ENCODE peak calls at places on chromosome 10, in five cellular contexts. I is astrocyte, D is HCT116, V is HepG2, U is neural progenitor cell. H is an unnamed sample.

GRCh38 chr10:79286318-79286951 is 60.8 kb upstream of the PPIF start:
- DNase-seq in I (no peak), D (no peak), V (no peak), U (no peak), H (no peak)

GRCh38 chr10:3407208-3407607 is 234.6 kb upstream of the PITRM1 start:
- DNase-seq in I (peak), D (no peak), V (no peak), U (no peak), H (no peak)

GRCh38 chr10:14681305-14681704 is 93.4 kb downstream of the FAM107B start:
- DNase-seq in I (no peak), D (no peak), V (peak), U (no peak), H (no peak)

GRCh38 chr10:72344932-72345331 is 9.8 kb downstream of the DNAJB12 start:
- DNase-seq in I (no peak), D (no peak), V (no peak), U (no peak), H (no peak)

GRCh38 chr10:100183482-100183881 is 2.3 kb downstream of the ERLIN1 start:
- DNase-seq in I (no peak), D (no peak), V (peak), U (no peak), H (no peak)

GRCh38 chr10:96830511-96831199 is 1.4 kb upstream of the LCOR start:
- DNase-seq in I (peak), D (peak), V (peak), U (peak), H (peak)

GRCh38 chr10:14571866-14572507 is 202.7 kb downstream of the FAM107B start:
- DNase-seq in I (peak), D (no peak), V (peak), U (no peak), H (peak)

GRCh38 chr10:6461961-6462360 is 118.1 kb downstream of the PRKCQ start:
- DNase-seq in I (peak), D (no peak), V (no peak), U (no peak), H (no peak)

GRCh38 chr10:133379801-133380666 is 972 bp downstream of the PAOX start:
- DNase-seq in I (no peak), D (no peak), V (no peak), U (no peak), H (no peak)

GRCh38 chr10:100894589-100895294 is 18.0 kb upstream of the SLF2 start:
- DNase-seq in I (no peak), D (no peak), V (no peak), U (no peak), H (no peak)

GRCh38 chr10:100969175-100970075 is at the start of gene SEMA4G:
- DNase-seq in I (no peak), D (peak), V (peak), U (peak), H (peak)

GRCh38 chr10:125343118-125343752 is 182.9 kb upstream of the CTBP2 start:
- DNase-seq in I (peak), D (peak), V (peak), U (peak), H (peak)

GRCh38 chr10:3485287-3485686 is 299.7 kb downstream of the KLF6 start:
- DNase-seq in I (no peak), D (no peak), V (no peak), U (no peak), H (no peak)

GRCh38 chr10:64059884-64060283 is 538.7 kb downstream of the REEP3 start:
- DNase-seq in I (no peak), D (no peak), V (no peak), U (no peak), H (no peak)
- H3K27ac ChIP-seq in I (no peak), D (no peak), V (no peak), U (no peak), H (no peak)

GRCh38 chr10:27244976-27245375 is 4.4 kb upstream of the ACBD5 start:
- DNase-seq in I (no peak), D (no peak), V (no peak), U (no peak), H (no peak)
- H3K4me2 ChIP-seq in I (no peak), D (peak), V (no peak), U (no peak), H (no peak)

GRCh38 chr10:23189024-23189423 is 3.1 kb upstream of the PTF1A start:
- DNase-seq in I (no peak), D (no peak), V (no peak), U (no peak), H (no peak)
- TF ChIP-seq EZH2 in I (no peak), D (no peak), V (no peak), U (no peak), H (no peak)

GRCh38 chr10:33688506-33688905 is 354.0 kb upstream of the NRP1 start:
- DNase-seq in I (no peak), D (no peak), V (no peak), U (no peak), H (no peak)
- H3K27ac ChIP-seq in I (no peak), D (no peak), V (no peak), U (no peak), H (no peak)

GRCh38 chr10:24958701-24959392 is 6.4 kb upstream of the PRTFDC1 start:
- DNase-seq in I (peak), D (no peak), V (no peak), U (no peak), H (no peak)

GRCh38 chr10:24962998-24963397 is 10.6 kb upstream of the PRTFDC1 start:
- DNase-seq in I (peak), D (peak), V (peak), U (no peak), H (no peak)

GRCh38 chr10:24965051-24965450 is 12.6 kb upstream of the PRTFDC1 start:
- DNase-seq in I (no peak), D (no peak), V (no peak), U (no peak), H (no peak)

GRCh38 chr10:24963646-24964045 is 11.2 kb upstream of the PRTFDC1 start:
- DNase-seq in I (peak), D (no peak), V (no peak), U (peak), H (no peak)

DNA sequence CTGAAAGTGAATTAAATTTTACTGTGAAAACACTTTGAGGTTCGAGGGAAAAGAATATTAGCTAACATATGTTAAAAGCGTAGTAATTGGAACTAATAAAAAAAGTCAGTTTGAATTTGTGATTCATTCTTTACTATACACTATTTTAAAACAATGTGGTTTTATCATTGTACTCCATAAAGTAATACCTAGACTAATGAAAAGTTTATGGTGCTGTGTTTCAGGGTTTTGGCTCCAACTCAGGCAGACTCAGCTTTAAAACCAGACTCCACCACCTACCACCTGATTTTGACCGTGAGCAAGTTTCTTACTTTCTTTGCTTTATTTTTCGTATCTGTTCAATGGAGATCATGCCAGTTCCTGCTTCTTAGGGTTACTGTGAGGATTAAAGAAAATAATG is 9.2 kb upstream of the PRTFDC1 start:
- DNase-seq in I (no peak), D (no peak), V (no peak), U (no peak), H (no peak)
- H3K4me2 ChIP-seq in I (no peak), D (no peak), V (no peak), U (no peak), H (no peak)

DNA sequence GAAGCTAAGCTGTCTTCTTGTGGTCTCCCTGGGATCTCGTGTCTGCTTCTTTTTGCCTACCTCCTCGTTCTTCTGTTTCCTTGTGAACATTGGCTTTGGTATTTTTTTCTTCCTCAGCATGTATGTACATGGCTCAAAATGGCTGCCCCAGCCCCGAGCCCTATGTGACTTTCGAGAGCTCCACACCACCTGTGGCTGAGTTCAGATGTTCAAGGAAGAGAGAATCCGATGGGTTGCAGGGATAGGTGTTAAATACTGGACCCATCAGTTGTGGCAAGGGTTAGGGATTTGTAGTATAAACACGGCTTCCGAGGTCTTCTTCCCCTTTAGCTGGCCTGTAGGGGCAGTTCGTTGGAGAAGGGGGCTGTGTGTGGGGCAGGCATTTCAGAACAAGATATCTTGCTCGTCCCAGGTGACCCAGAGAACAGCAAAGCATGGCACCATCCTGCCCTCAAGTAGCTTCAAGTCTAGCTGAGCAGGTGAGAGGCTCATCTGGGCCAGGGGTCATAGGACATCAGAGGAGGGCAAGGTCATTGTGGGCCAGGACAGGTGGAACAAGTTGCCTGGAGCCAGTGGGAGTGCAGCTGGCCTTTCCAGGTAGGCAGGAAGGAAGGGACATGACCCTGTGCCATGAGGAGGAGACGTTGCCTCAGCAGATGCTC is 57.2 kb upstream of the COMTD1 start:
- DNase-seq in I (no peak), D (no peak), V (no peak), U (no peak), H (no peak)
- TF ChIP-seq EZH2 in I (no peak), D (no peak), V (no peak), U (no peak), H (no peak)

DNA sequence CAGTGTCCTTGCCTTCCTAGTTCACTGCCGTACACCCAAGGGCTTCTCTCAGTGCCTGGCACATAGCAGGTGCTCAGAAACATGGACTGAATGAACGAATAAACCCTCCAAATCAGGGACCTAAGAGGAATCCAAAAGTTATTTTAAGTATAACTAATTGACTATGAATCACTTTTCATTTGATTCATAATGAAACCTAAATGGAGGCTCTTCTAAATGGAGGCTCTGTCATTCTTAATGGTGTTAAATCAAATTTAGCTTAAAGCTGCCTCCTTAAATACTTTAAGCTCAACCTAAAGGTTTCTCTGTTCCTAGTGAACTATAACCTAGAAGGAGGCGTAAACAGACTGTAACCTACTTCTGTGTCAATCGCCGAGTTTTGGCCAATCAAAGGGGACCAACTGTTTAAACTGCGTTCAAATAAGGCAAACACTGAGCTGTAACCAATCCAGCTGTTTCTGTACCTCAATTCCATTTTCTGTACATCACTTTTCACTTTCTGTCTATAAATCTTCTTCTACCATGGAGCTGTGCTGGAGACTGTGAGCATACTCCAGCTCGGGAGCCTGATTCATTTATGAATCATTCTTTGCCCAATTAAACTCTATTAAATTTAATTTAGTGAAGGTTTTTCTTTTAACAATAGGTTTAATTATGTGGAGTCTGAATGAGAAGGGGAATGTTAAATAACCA is 11.0 kb downstream of the PYROXD2 start:
- DNase-seq in I (peak), D (no peak), V (no peak), U (no peak), H (no peak)
- H3K27ac ChIP-seq in I (peak), D (no peak), V (no peak), U (no peak), H (no peak)

DNA sequence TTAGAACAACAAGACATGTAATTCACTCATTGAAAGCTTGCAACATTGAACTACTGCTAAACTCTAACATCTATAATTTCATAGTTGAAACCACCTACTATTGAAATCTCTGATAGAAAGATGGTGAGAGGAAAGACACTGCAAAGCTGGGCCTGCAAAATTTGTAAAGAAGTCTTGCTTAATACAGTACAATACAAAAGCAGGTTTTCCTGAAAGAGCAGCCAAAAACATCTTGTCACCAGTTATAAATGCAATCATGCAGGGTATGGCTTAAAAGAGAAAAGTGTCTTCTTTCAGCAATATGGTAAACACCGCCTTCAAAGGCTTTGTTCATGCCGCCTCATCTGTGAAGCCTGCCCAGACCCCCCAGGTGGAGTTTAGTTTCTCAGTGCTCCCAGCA is 109.2 kb downstream of the ANK3 start:
- DNase-seq in I (no peak), D (no peak), V (no peak), U (peak), H (no peak)
- H3K4me2 ChIP-seq in I (no peak), D (no peak), V (no peak), U (no peak), H (no peak)

GRCh38 chr10:102020938-102021337 is 35.0 kb downstream of the ARMH3 start:
- DNase-seq in I (no peak), D (no peak), V (no peak), U (no peak), H (peak)

GRCh38 chr10:102027261-102027660 is 28.7 kb downstream of the ARMH3 start:
- DNase-seq in I (no peak), D (no peak), V (no peak), U (no peak), H (no peak)

GRCh38 chr10:102024799-102025198 is 31.2 kb downstream of the ARMH3 start:
- DNase-seq in I (no peak), D (no peak), V (no peak), U (no peak), H (no peak)
- TF ChIP-seq EZH2 in I (no peak), D (no peak), V (no peak), U (no peak), H (no peak)

GRCh38 chr10:8304861-8305260 is 250.4 kb downstream of the GATA3 start:
- DNase-seq in I (no peak), D (no peak), V (no peak), U (no peak), H (no peak)

GRCh38 chr10:8302565-8302964 is 248.1 kb downstream of the GATA3 start:
- DNase-seq in I (no peak), D (no peak), V (no peak), U (no peak), H (no peak)

GRCh38 chr10:8301831-8302230 is 247.3 kb downstream of the GATA3 start:
- DNase-seq in I (no peak), D (no peak), V (no peak), U (no peak), H (no peak)

GRCh38 chr10:8306685-8307364 is 252.3 kb downstream of the GATA3 start:
- DNase-seq in I (peak), D (no peak), V (no peak), U (no peak), H (no peak)

DNA sequence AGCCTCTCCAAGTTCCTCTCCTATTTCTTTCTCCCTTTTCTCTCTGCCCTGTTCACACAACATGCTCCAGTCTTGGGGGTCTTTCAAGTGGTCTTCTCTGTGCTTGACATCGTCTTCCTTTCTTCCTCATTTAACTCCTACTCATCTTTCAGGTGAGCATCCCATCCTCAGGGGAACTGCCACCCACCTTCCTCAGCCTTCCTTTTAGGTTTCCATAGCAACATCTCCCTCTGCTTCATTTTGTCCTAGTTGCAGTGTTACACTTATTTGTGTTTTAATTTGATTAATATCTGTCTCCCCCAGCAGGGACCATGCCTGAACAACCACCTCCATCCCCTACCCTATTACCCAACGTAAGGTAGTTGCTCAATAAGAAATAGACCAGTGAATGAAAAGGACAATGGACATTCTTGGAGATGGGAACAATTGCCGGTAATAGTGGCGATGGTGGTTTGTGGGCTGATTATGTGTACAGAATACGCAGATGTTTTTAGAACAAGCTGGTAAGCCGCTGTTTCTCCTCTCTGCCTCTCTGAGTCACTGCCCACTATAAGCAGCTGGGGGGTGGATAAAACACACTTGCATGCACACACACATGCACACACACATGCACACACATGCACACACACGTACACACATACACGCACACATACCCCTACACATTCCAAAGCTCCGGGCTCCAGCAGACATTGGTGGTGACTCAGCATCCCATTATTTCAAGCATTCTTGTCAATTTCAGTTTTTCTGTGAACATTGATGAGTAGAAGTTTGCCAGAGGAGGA is 251.6 kb downstream of the GATA3 start:
- DNase-seq in I (peak), D (no peak), V (no peak), U (no peak), H (no peak)
- H3K27ac ChIP-seq in I (peak), D (no peak), V (no peak), U (no peak), H (no peak)

H was measured in DND-41.